ENCODE peak calls at places on chromosomes 13 and 19, in eight cellular contexts. One of them, this sample, is unnamed.

GRCh38 chr19:8696993-8697392 is 1.6 kb downstream of the ACTL9 start:
- DNase-seq in Calu3: no peak
- DNase-seq in HTR-8/SVneo: no peak
- DNase-seq in stimulated activated CD4-positive, alpha-beta T cell treated with anti-CD3 and anti-CD28 coated beads, Interleukin-1b, Interleukin-23, amount 100 ng/mL, for 24 hours: no peak
- DNase-seq in brain pericyte: no peak
- DNase-seq in activated CD4-positive, alpha-beta T cell treated with anti-CD3 and anti-CD28 coated beads, Interleukin-2, amount 50 U/mL, for 1 hour: no peak
- DNase-seq in HuH-7: no peak
- DNase-seq in NCI-H226: no peak
- DNase-seq in this sample: no peak

GRCh38 chr13:36718146-36718545 is 44.3 kb downstream of the SERTM1 start:
- DNase-seq in Calu3: no peak
- DNase-seq in HTR-8/SVneo: no peak
- DNase-seq in stimulated activated CD4-positive, alpha-beta T cell treated with anti-CD3 and anti-CD28 coated beads, Interleukin-1b, Interleukin-23, amount 100 ng/mL, for 24 hours: no peak
- DNase-seq in brain pericyte: no peak
- DNase-seq in activated CD4-positive, alpha-beta T cell treated with anti-CD3 and anti-CD28 coated beads, Interleukin-2, amount 50 U/mL, for 1 hour: no peak
- DNase-seq in HuH-7: no peak
- DNase-seq in NCI-H226: peak
- DNase-seq in this sample: no peak

GRCh38 chr13:49649244-49649962 is 21.1 kb downstream of the ARL11 start:
- DNase-seq in Calu3: no peak
- DNase-seq in HTR-8/SVneo: peak
- DNase-seq in stimulated activated CD4-positive, alpha-beta T cell treated with anti-CD3 and anti-CD28 coated beads, Interleukin-1b, Interleukin-23, amount 100 ng/mL, for 24 hours: no peak
- DNase-seq in brain pericyte: no peak
- DNase-seq in activated CD4-positive, alpha-beta T cell treated with anti-CD3 and anti-CD28 coated beads, Interleukin-2, amount 50 U/mL, for 1 hour: no peak
- DNase-seq in HuH-7: peak
- DNase-seq in NCI-H226: no peak
- DNase-seq in this sample: no peak

GRCh38 chr13:56718791-56719190 is 421.9 kb upstream of the PRR20A start:
- DNase-seq in Calu3: no peak
- DNase-seq in HTR-8/SVneo: no peak
- DNase-seq in stimulated activated CD4-positive, alpha-beta T cell treated with anti-CD3 and anti-CD28 coated beads, Interleukin-1b, Interleukin-23, amount 100 ng/mL, for 24 hours: no peak
- DNase-seq in brain pericyte: no peak
- DNase-seq in activated CD4-positive, alpha-beta T cell treated with anti-CD3 and anti-CD28 coated beads, Interleukin-2, amount 50 U/mL, for 1 hour: no peak
- DNase-seq in HuH-7: no peak
- DNase-seq in NCI-H226: no peak
- DNase-seq in this sample: no peak

GRCh38 chr19:41910992-41911888 is 17.0 kb downstream of the ERFL start:
- DNase-seq in Calu3: no peak
- DNase-seq in HTR-8/SVneo: no peak
- DNase-seq in stimulated activated CD4-positive, alpha-beta T cell treated with anti-CD3 and anti-CD28 coated beads, Interleukin-1b, Interleukin-23, amount 100 ng/mL, for 24 hours: no peak
- DNase-seq in brain pericyte: no peak
- DNase-seq in activated CD4-positive, alpha-beta T cell treated with anti-CD3 and anti-CD28 coated beads, Interleukin-2, amount 50 U/mL, for 1 hour: no peak
- DNase-seq in HuH-7: no peak
- DNase-seq in NCI-H226: no peak
- DNase-seq in this sample: no peak

GRCh38 chr13:40629678-40630384 is 36.6 kb downstream of the FOXO1 start:
- DNase-seq in Calu3: no peak
- DNase-seq in HTR-8/SVneo: no peak
- DNase-seq in stimulated activated CD4-positive, alpha-beta T cell treated with anti-CD3 and anti-CD28 coated beads, Interleukin-1b, Interleukin-23, amount 100 ng/mL, for 24 hours: no peak
- DNase-seq in brain pericyte: no peak
- DNase-seq in activated CD4-positive, alpha-beta T cell treated with anti-CD3 and anti-CD28 coated beads, Interleukin-2, amount 50 U/mL, for 1 hour: no peak
- DNase-seq in HuH-7: no peak
- DNase-seq in NCI-H226: no peak
- DNase-seq in this sample: no peak

GRCh38 chr13:20231839-20232555 is at the start of gene GJB6:
- DNase-seq in Calu3: peak
- DNase-seq in HTR-8/SVneo: no peak
- DNase-seq in stimulated activated CD4-positive, alpha-beta T cell treated with anti-CD3 and anti-CD28 coated beads, Interleukin-1b, Interleukin-23, amount 100 ng/mL, for 24 hours: peak
- DNase-seq in brain pericyte: no peak
- DNase-seq in activated CD4-positive, alpha-beta T cell treated with anti-CD3 and anti-CD28 coated beads, Interleukin-2, amount 50 U/mL, for 1 hour: peak
- DNase-seq in HuH-7: no peak
- DNase-seq in NCI-H226: no peak
- DNase-seq in this sample: no peak

GRCh38 chr19:51407631-51408131 is 9.8 kb downstream of the SIGLEC10 start:
- DNase-seq in Calu3: peak
- DNase-seq in HTR-8/SVneo: peak
- DNase-seq in stimulated activated CD4-positive, alpha-beta T cell treated with anti-CD3 and anti-CD28 coated beads, Interleukin-1b, Interleukin-23, amount 100 ng/mL, for 24 hours: no peak
- DNase-seq in brain pericyte: no peak
- DNase-seq in activated CD4-positive, alpha-beta T cell treated with anti-CD3 and anti-CD28 coated beads, Interleukin-2, amount 50 U/mL, for 1 hour: no peak
- DNase-seq in HuH-7: peak
- DNase-seq in NCI-H226: no peak
- DNase-seq in this sample: no peak

GRCh38 chr19:6213266-6213595 is 66.5 kb downstream of the MLLT1 start:
- DNase-seq in Calu3: no peak
- DNase-seq in HTR-8/SVneo: no peak
- DNase-seq in stimulated activated CD4-positive, alpha-beta T cell treated with anti-CD3 and anti-CD28 coated beads, Interleukin-1b, Interleukin-23, amount 100 ng/mL, for 24 hours: no peak
- DNase-seq in brain pericyte: no peak
- DNase-seq in activated CD4-positive, alpha-beta T cell treated with anti-CD3 and anti-CD28 coated beads, Interleukin-2, amount 50 U/mL, for 1 hour: no peak
- DNase-seq in HuH-7: no peak
- DNase-seq in NCI-H226: no peak
- DNase-seq in this sample: no peak

GRCh38 chr19:36973021-36973843 is 57.1 kb downstream of the ZNF568 start:
- DNase-seq in Calu3: no peak
- DNase-seq in HTR-8/SVneo: peak
- DNase-seq in stimulated activated CD4-positive, alpha-beta T cell treated with anti-CD3 and anti-CD28 coated beads, Interleukin-1b, Interleukin-23, amount 100 ng/mL, for 24 hours: peak
- DNase-seq in brain pericyte: peak
- DNase-seq in activated CD4-positive, alpha-beta T cell treated with anti-CD3 and anti-CD28 coated beads, Interleukin-2, amount 50 U/mL, for 1 hour: peak
- DNase-seq in HuH-7: no peak
- DNase-seq in NCI-H226: no peak
- DNase-seq in this sample: peak

GRCh38 chr13:20713014-20713376 is 9.5 kb downstream of the IL17D start:
- DNase-seq in Calu3: no peak
- DNase-seq in HTR-8/SVneo: no peak
- DNase-seq in stimulated activated CD4-positive, alpha-beta T cell treated with anti-CD3 and anti-CD28 coated beads, Interleukin-1b, Interleukin-23, amount 100 ng/mL, for 24 hours: no peak
- DNase-seq in brain pericyte: no peak
- DNase-seq in activated CD4-positive, alpha-beta T cell treated with anti-CD3 and anti-CD28 coated beads, Interleukin-2, amount 50 U/mL, for 1 hour: no peak
- DNase-seq in HuH-7: no peak
- DNase-seq in NCI-H226: no peak
- DNase-seq in this sample: peak

This sample was measured in tibial artery.